ENCODE peak calls at places on chromosomes 4 and X, in eight cellular contexts. G is iPS DF 6.9; J is spleen; U is putamen; H is head of caudate nucleus; R is C1 segment of cervical spinal cord; K is naive thymus-derived CD4-positive, alpha-beta T cell; Q is activated gamma-delta T cell treated with anti-CD3 and anti-CD28 coated beads, Interleukin-2, amount 50 U/mL, for 16 hours. P is an unnamed sample.

GRCh38 chrX:130994671-130995070 is 63.5 kb upstream of the ARHGAP36 start:
- DNase-seq in G (peak), J (no peak), U (no peak), H (peak), R (no peak), K (no peak), Q (no peak), P (no peak)

GRCh38 chr4:8478371-8478770 is 37.8 kb downstream of the TRMT44 start:
- DNase-seq in G (no peak), J (no peak), U (no peak), H (no peak), R (no peak), K (no peak), Q (no peak), P (no peak)

GRCh38 chr4:176794151-176794550 is 1.4 kb upstream of the VEGFC start:
- DNase-seq in G (no peak), J (no peak), U (no peak), H (no peak), R (no peak), K (no peak), Q (no peak), P (no peak)

GRCh38 chrX:66035667-66036066 is 4.2 kb downstream of the VSIG4 start:
- DNase-seq in G (no peak), J (no peak), U (no peak), H (no peak), R (no peak), K (no peak), Q (no peak), P (no peak)

GRCh38 chrX:41441934-41442823 is 5.0 kb upstream of the NYX start:
- DNase-seq in G (no peak), J (peak), U (peak), H (peak), R (peak), K (peak), Q (peak), P (peak)

GRCh38 chr4:120725639-120726585 is 196.6 kb downstream of the PRDM5 start:
- DNase-seq in G (no peak), J (no peak), U (no peak), H (no peak), R (no peak), K (no peak), Q (no peak), P (no peak)

GRCh38 chr4:159855731-159856130 is 752.9 kb downstream of the RAPGEF2 start:
- DNase-seq in G (no peak), J (no peak), U (no peak), H (no peak), R (no peak), K (no peak), Q (no peak), P (no peak)

GRCh38 chr4:74794341-74794801 is at the start of gene BTC:
- DNase-seq in G (no peak), J (no peak), U (no peak), H (peak), R (no peak), K (no peak), Q (no peak), P (no peak)

GRCh38 chr4:55989716-55990115 is 41.0 kb downstream of the CEP135 start:
- DNase-seq in G (no peak), J (no peak), U (no peak), H (no peak), R (no peak), K (no peak), Q (no peak), P (no peak)

GRCh38 chr4:150289198-150289597 is 211.0 kb downstream of the DCLK2 start:
- DNase-seq in G (no peak), J (no peak), U (no peak), H (no peak), R (no peak), K (no peak), Q (no peak), P (no peak)

GRCh38 chr4:75248770-75249467 is 265.3 kb downstream of the RCHY1 start:
- DNase-seq in G (no peak), J (no peak), U (no peak), H (no peak), R (no peak), K (no peak), Q (no peak), P (no peak)

GRCh38 chrX:119826399-119826959 is 26.3 kb downstream of the UPF3B start:
- DNase-seq in G (no peak), J (no peak), U (no peak), H (no peak), R (no peak), K (no peak), Q (no peak), P (no peak)

GRCh38 chrX:48595929-48596328 is 1.4 kb upstream of the WDR13 start:
- DNase-seq in G (no peak), J (no peak), U (no peak), H (no peak), R (no peak), K (no peak), Q (no peak), P (no peak)

GRCh38 chr4:168474660-168475320 is 5.5 kb downstream of the DDX60L start:
- DNase-seq in G (no peak), J (no peak), U (no peak), H (no peak), R (no peak), K (no peak), Q (no peak), P (no peak)

GRCh38 chr4:160492181-160492580 is 1389.3 kb downstream of the RAPGEF2 start:
- DNase-seq in G (no peak), J (no peak), U (no peak), H (no peak), R (no peak), K (no peak), Q (no peak), P (no peak)

GRCh38 chr4:25993564-25994185 is 79.7 kb downstream of the SMIM20 start:
- DNase-seq in G (peak), J (no peak), U (no peak), H (no peak), R (no peak), K (no peak), Q (no peak), P (no peak)

GRCh38 chrX:128142745-128143144 is 90.5 kb upstream of the ACTRT1 start:
- DNase-seq in G (no peak), J (no peak), U (no peak), H (no peak), R (no peak), K (no peak), Q (no peak), P (no peak)

GRCh38 chrX:45824471-45824870 is 623.8 kb upstream of the DIPK2B start:
- DNase-seq in G (no peak), J (no peak), U (no peak), H (no peak), R (no peak), K (no peak), Q (no peak), P (peak)

GRCh38 chr4:95129708-95130343 is 372.1 kb downstream of the BMPR1B start:
- DNase-seq in G (no peak), J (no peak), U (no peak), H (no peak), R (no peak), K (no peak), Q (no peak), P (no peak)

GRCh38 chr4:150010525-150011126 is 67.6 kb upstream of the DCLK2 start:
- DNase-seq in G (peak), J (no peak), U (peak), H (peak), R (no peak), K (no peak), Q (no peak), P (no peak)

GRCh38 chrX:95145848-95146540 is 1472.0 kb downstream of the FAM133A start:
- DNase-seq in G (no peak), J (no peak), U (no peak), H (no peak), R (no peak), K (no peak), Q (no peak), P (no peak)

GRCh38 chr4:7803992-7804758 is 135.5 kb downstream of the AFAP1 start:
- DNase-seq in G (peak), J (peak), U (peak), H (peak), R (peak), K (peak), Q (peak), P (peak)

GRCh38 chr4:43251760-43252317 is 359.3 kb downstream of the GRXCR1 start:
- DNase-seq in G (no peak), J (no peak), U (no peak), H (no peak), R (no peak), K (no peak), Q (no peak), P (no peak)

GRCh38 chrX:78024349-78025108 is 55.1 kb upstream of the PGAM4 start:
- DNase-seq in G (no peak), J (no peak), U (no peak), H (no peak), R (no peak), K (no peak), Q (no peak), P (no peak)

GRCh38 chrX:22534643-22535042 is 261.9 kb downstream of the CBLL2 start:
- DNase-seq in G (no peak), J (no peak), U (no peak), H (no peak), R (no peak), K (no peak), Q (no peak), P (no peak)

GRCh38 chrX:14598330-14598729 is 69.0 kb downstream of the GLRA2 start:
- DNase-seq in G (peak), J (no peak), U (no peak), H (no peak), R (no peak), K (no peak), Q (no peak), P (no peak)

GRCh38 chrX:134683351-134683750 is 25.1 kb upstream of the PLAC1 start:
- DNase-seq in G (no peak), J (no peak), U (no peak), H (no peak), R (no peak), K (no peak), Q (no peak), P (no peak)

GRCh38 chrX:40061871-40062524 is 35.8 kb downstream of the BCOR start:
- DNase-seq in G (no peak), J (no peak), U (no peak), H (no peak), R (no peak), K (no peak), Q (no peak), P (no peak)

GRCh38 chrX:70452143-70452733 is 7.6 kb downstream of the DLG3 start:
- DNase-seq in G (no peak), J (peak), U (no peak), H (peak), R (peak), K (no peak), Q (peak), P (peak)

GRCh38 chr4:147480891-147481576 is at the start of gene EDNRA:
- DNase-seq in G (no peak), J (no peak), U (no peak), H (no peak), R (no peak), K (no peak), Q (no peak), P (no peak)